ENCODE peak calls at places on chromosomes 12 and 14, in eight cellular contexts. One of them, this sample, is unnamed.

GRCh38 chr12:70722584-70723343 is 85.5 kb upstream of the PTPRB start:
- DNase-seq in GM06990: no peak
- DNase-seq in testis: no peak
- DNase-seq in neural progenitor cell: no peak
- DNase-seq in sigmoid colon: no peak
- DNase-seq in uterus: peak; percentile 37
- DNase-seq in GM23338: no peak
- DNase-seq in psoas muscle: no peak
- DNase-seq in this sample: no peak

GRCh38 chr12:55982319-55982936 is 8.6 kb downstream of the RAB5B start:
- DNase-seq in GM06990: peak; percentile 51
- DNase-seq in sigmoid colon: no peak
- DNase-seq in psoas muscle: no peak
- DNase-seq in neural progenitor cell: no peak
- DNase-seq in GM23338: no peak
- DNase-seq in uterus: no peak
- DNase-seq in testis: peak; percentile 54
- DNase-seq in this sample: no peak

GRCh38 chr12:85182699-85183098 is 97.3 kb upstream of the ALX1 start:
- DNase-seq in GM06990: no peak
- DNase-seq in neural progenitor cell: peak; percentile 21
- DNase-seq in testis: no peak
- DNase-seq in GM23338: peak; percentile 19
- DNase-seq in psoas muscle: no peak
- DNase-seq in sigmoid colon: no peak
- DNase-seq in uterus: no peak
- DNase-seq in this sample: peak; percentile 47

GRCh38 chr12:110577717-110578521 is 5.2 kb downstream of the PPTC7 start:
- DNase-seq in GM23338: no peak
- DNase-seq in uterus: no peak
- DNase-seq in GM06990: peak; percentile 60
- DNase-seq in testis: no peak
- DNase-seq in neural progenitor cell: no peak
- DNase-seq in sigmoid colon: no peak
- DNase-seq in psoas muscle: no peak
- DNase-seq in this sample: no peak

GRCh38 chr12:66493841-66494240 is 185.0 kb downstream of the GRIP1 start:
- DNase-seq in sigmoid colon: no peak
- DNase-seq in neural progenitor cell: no peak
- DNase-seq in testis: no peak
- DNase-seq in GM06990: no peak
- DNase-seq in uterus: no peak
- DNase-seq in psoas muscle: no peak
- DNase-seq in GM23338: no peak
- DNase-seq in this sample: no peak

GRCh38 chr12:118980407-118981014 is 830 bp upstream of the SRRM4 start:
- DNase-seq in neural progenitor cell: peak; percentile 82
- DNase-seq in testis: no peak
- DNase-seq in uterus: no peak
- DNase-seq in psoas muscle: no peak
- DNase-seq in GM06990: no peak
- DNase-seq in sigmoid colon: no peak
- DNase-seq in GM23338: peak; percentile 63
- DNase-seq in this sample: no peak

GRCh38 chr12:26523708-26524150 is 309.3 kb downstream of the ITPR2 start:
- DNase-seq in neural progenitor cell: no peak
- DNase-seq in sigmoid colon: peak; percentile 97
- DNase-seq in testis: peak; percentile 88
- DNase-seq in psoas muscle: peak; percentile 85
- DNase-seq in GM23338: no peak
- DNase-seq in GM06990: no peak
- DNase-seq in uterus: peak; percentile 80
- DNase-seq in this sample: peak; percentile 74

GRCh38 chr14:89828473-89829200 is 125.9 kb downstream of the EFCAB11 start:
- DNase-seq in uterus: no peak
- DNase-seq in GM23338: no peak
- DNase-seq in GM06990: no peak
- DNase-seq in sigmoid colon: no peak
- DNase-seq in neural progenitor cell: no peak
- DNase-seq in psoas muscle: no peak
- DNase-seq in testis: no peak
- DNase-seq in this sample: no peak

GRCh38 chr12:57810450-57810849 is 8.1 kb downstream of the AVIL start:
- DNase-seq in uterus: no peak
- DNase-seq in sigmoid colon: no peak
- DNase-seq in neural progenitor cell: no peak
- DNase-seq in GM23338: no peak
- DNase-seq in psoas muscle: no peak
- DNase-seq in testis: no peak
- DNase-seq in GM06990: no peak
- DNase-seq in this sample: no peak

GRCh38 chr12:29207120-29207519 is 58.0 kb downstream of the FAR2 start:
- DNase-seq in sigmoid colon: no peak
- DNase-seq in GM23338: peak; percentile 37
- DNase-seq in neural progenitor cell: no peak
- DNase-seq in GM06990: no peak
- DNase-seq in uterus: no peak
- DNase-seq in testis: no peak
- DNase-seq in psoas muscle: no peak
- DNase-seq in this sample: no peak

GRCh38 chr12:107007421-107007820 is 20.5 kb upstream of the MTERF2 start:
- DNase-seq in uterus: no peak
- DNase-seq in testis: no peak
- DNase-seq in neural progenitor cell: no peak
- DNase-seq in GM23338: no peak
- DNase-seq in sigmoid colon: no peak
- DNase-seq in psoas muscle: no peak
- DNase-seq in GM06990: no peak
- DNase-seq in this sample: no peak

GRCh38 chr12:58310368-58310767 is 369.0 kb downstream of the ATP23 start:
- DNase-seq in psoas muscle: no peak
- DNase-seq in uterus: no peak
- DNase-seq in GM06990: no peak
- DNase-seq in neural progenitor cell: no peak
- DNase-seq in GM23338: no peak
- DNase-seq in testis: no peak
- DNase-seq in sigmoid colon: no peak
- DNase-seq in this sample: peak; percentile 9

GRCh38 chr14:83632375-83632774 is 1897.6 kb upstream of the FLRT2 start:
- DNase-seq in neural progenitor cell: peak; percentile 3
- DNase-seq in uterus: no peak
- DNase-seq in GM06990: no peak
- DNase-seq in testis: no peak
- DNase-seq in psoas muscle: no peak
- DNase-seq in GM23338: no peak
- DNase-seq in sigmoid colon: no peak
- DNase-seq in this sample: no peak

GRCh38 chr12:91210144-91210543 is 27.5 kb upstream of the DCN start:
- DNase-seq in psoas muscle: no peak
- DNase-seq in testis: no peak
- DNase-seq in uterus: no peak
- DNase-seq in neural progenitor cell: no peak
- DNase-seq in GM23338: no peak
- DNase-seq in sigmoid colon: no peak
- DNase-seq in GM06990: no peak
- DNase-seq in this sample: no peak

GRCh38 chr12:84973026-84973425 is 60.4 kb upstream of the SLC6A15 start:
- DNase-seq in sigmoid colon: no peak
- DNase-seq in testis: no peak
- DNase-seq in GM23338: no peak
- DNase-seq in GM06990: no peak
- DNase-seq in psoas muscle: no peak
- DNase-seq in neural progenitor cell: peak; percentile 12
- DNase-seq in uterus: no peak
- DNase-seq in this sample: no peak

GRCh38 chr14:20659813-20660395 is 18.4 kb upstream of the OR6S1 start:
- DNase-seq in uterus: no peak
- DNase-seq in testis: no peak
- DNase-seq in GM06990: no peak
- DNase-seq in sigmoid colon: no peak
- DNase-seq in psoas muscle: no peak
- DNase-seq in GM23338: peak; percentile 51
- DNase-seq in neural progenitor cell: no peak
- DNase-seq in this sample: no peak

GRCh38 chr14:64812412-64812811 is 67.3 kb downstream of the SPTB start:
- DNase-seq in GM06990: peak; percentile 30
- DNase-seq in psoas muscle: peak; percentile 52
- DNase-seq in neural progenitor cell: peak; percentile 43
- DNase-seq in testis: no peak
- DNase-seq in uterus: no peak
- DNase-seq in sigmoid colon: no peak
- DNase-seq in GM23338: peak; percentile 90
- DNase-seq in this sample: no peak

GRCh38 chr12:55697686-55698085 is 10.0 kb downstream of the ITGA7 start:
- DNase-seq in uterus: peak; percentile 8
- DNase-seq in neural progenitor cell: no peak
- DNase-seq in sigmoid colon: peak; percentile 61
- DNase-seq in testis: no peak
- DNase-seq in psoas muscle: no peak
- DNase-seq in GM06990: no peak
- DNase-seq in GM23338: no peak
- DNase-seq in this sample: no peak

GRCh38 chr12:110314308-110314707 is 33.3 kb downstream of the ATP2A2 start:
- DNase-seq in GM23338: no peak
- DNase-seq in neural progenitor cell: no peak
- DNase-seq in testis: no peak
- DNase-seq in psoas muscle: no peak
- DNase-seq in GM06990: peak; percentile 22
- DNase-seq in uterus: no peak
- DNase-seq in sigmoid colon: no peak
- DNase-seq in this sample: peak; percentile 44

GRCh38 chr14:90301580-90302181 is 30.1 kb downstream of the NRDE2 start:
- DNase-seq in neural progenitor cell: peak; percentile 15
- DNase-seq in testis: no peak
- DNase-seq in sigmoid colon: no peak
- DNase-seq in GM06990: no peak
- DNase-seq in uterus: no peak
- DNase-seq in psoas muscle: no peak
- DNase-seq in GM23338: peak; percentile 33
- DNase-seq in this sample: no peak

GRCh38 chr12:59484575-59484974 is 111.3 kb upstream of the SLC16A7 start:
- DNase-seq in neural progenitor cell: no peak
- DNase-seq in GM23338: no peak
- DNase-seq in psoas muscle: no peak
- DNase-seq in sigmoid colon: no peak
- DNase-seq in testis: no peak
- DNase-seq in GM06990: no peak
- DNase-seq in uterus: no peak
- DNase-seq in this sample: no peak

GRCh38 chr14:54189358-54190354 is 207.2 kb upstream of the CDKN3 start:
- DNase-seq in psoas muscle: no peak
- DNase-seq in sigmoid colon: no peak
- DNase-seq in GM06990: no peak
- DNase-seq in GM23338: no peak
- DNase-seq in testis: no peak
- DNase-seq in uterus: no peak
- DNase-seq in neural progenitor cell: no peak
- DNase-seq in this sample: no peak

DNA sequence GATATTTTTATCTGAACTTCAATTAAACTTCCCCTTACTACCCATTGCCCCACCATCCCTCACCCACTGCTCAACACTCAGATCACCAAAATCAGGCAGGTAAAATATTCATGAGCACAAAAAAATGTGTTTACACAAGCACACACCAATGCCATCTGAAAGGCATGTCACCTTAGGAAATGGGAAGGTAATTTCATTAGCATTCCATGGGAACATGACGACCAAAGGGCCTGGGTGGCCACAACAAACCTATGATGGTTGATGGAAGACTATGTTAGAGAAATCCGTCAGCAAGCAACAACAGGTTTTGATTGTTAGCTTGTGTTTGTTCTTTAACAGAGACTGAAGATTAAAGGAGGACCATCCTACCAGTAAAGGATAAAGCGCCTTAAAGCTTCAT is 97.6 kb downstream of the BCAT1 start:
- DNase-seq in psoas muscle: no peak
- DNase-seq in GM06990: no peak
- DNase-seq in neural progenitor cell: no peak
- DNase-seq in GM23338: no peak
- DNase-seq in testis: no peak
- DNase-seq in uterus: no peak
- DNase-seq in sigmoid colon: no peak
- DNase-seq in this sample: no peak
- H3K36me3 ChIP-seq in psoas muscle: no peaks in the 10 kb centered on the region
- H3K36me3 ChIP-seq in GM06990: no peaks in the 10 kb centered on the region
- H3K36me3 ChIP-seq in neural progenitor cell: peaks cover 9% of the 10 kb centered on the region
- H3K36me3 ChIP-seq in GM23338: peaks cover 4% of the 10 kb centered on the region
- H3K36me3 ChIP-seq in testis: no peaks in the 10 kb centered on the region
- H3K36me3 ChIP-seq in uterus: no peaks in the 10 kb centered on the region
- H3K36me3 ChIP-seq in sigmoid colon: no peaks in the 10 kb centered on the region
- H3K36me3 ChIP-seq in this sample: no peaks in the 10 kb centered on the region

GRCh38 chr12:53502331-53502730 is 1.2 kb downstream of the TARBP2 start:
- DNase-seq in GM23338: no peak
- DNase-seq in neural progenitor cell: no peak
- DNase-seq in GM06990: no peak
- DNase-seq in sigmoid colon: peak; percentile 49
- DNase-seq in uterus: peak; percentile 55
- DNase-seq in psoas muscle: no peak
- DNase-seq in testis: peak; percentile 46
- DNase-seq in this sample: no peak
- H3K4me3 ChIP-seq in GM23338: peak overlapping the region; percentile 68
- H3K4me3 ChIP-seq in neural progenitor cell: peak overlapping the region; percentile 64
- H3K4me3 ChIP-seq in GM06990: peak overlapping the region; percentile 85
- H3K4me3 ChIP-seq in sigmoid colon: no peak overlapping the region
- H3K4me3 ChIP-seq in uterus: peak overlapping the region; percentile 72
- H3K4me3 ChIP-seq in psoas muscle: peak overlapping the region; percentile 85
- H3K4me3 ChIP-seq in testis: no peak overlapping the region
- H3K4me3 ChIP-seq in this sample: no peak overlapping the region

DNA sequence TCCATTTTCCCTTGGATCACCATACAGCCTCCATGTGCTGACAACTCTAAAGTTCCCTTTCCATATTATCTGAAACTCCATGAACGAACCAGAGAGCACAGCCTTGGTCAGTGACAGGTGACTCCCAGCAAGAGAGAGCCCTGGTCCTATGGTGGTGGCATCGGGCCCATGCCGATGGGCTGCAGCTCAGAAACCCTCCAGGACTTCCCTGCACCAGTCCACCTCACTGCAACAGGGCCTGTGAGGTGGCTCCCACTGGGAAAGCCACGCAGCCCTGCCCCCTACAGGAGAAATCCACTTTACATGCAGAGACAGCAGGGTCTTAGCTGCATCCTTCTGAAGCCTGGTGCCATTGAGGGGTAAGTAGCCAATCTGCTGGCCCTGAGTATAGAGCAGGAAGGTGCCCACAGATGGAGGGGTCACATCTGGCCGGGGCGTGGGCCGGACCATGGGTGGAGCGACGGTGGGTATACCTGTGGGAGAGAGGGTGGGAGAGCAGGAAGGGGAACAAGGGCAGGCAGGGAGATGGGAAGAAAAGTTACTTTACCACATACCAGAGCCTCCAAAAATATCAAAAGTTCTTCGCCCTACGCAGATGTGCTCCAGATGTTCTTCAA is 24.7 kb downstream of the RTRAF start:
- DNase-seq in GM06990: no peak
- DNase-seq in uterus: no peak
- DNase-seq in psoas muscle: no peak
- DNase-seq in sigmoid colon: no peak
- DNase-seq in GM23338: peak; percentile 55
- DNase-seq in testis: no peak
- DNase-seq in neural progenitor cell: peak; percentile 33
- DNase-seq in this sample: no peak
- TF ChIP-seq CTCF in GM06990: peak; percentile 53
- TF ChIP-seq CTCF in uterus: no peak
- TF ChIP-seq CTCF in psoas muscle: no peak
- TF ChIP-seq CTCF in sigmoid colon: no peak
- TF ChIP-seq CTCF in GM23338: peak; percentile 56
- TF ChIP-seq CTCF in testis: no peak
- TF ChIP-seq CTCF in neural progenitor cell: peak; percentile 50
- TF ChIP-seq CTCF in this sample: peak; percentile 26

GRCh38 chr12:6567112-6567680 is 895 bp downstream of the NOP2 start:
- DNase-seq in GM23338: no peak
- DNase-seq in testis: peak; percentile 36
- DNase-seq in GM06990: no peak
- DNase-seq in psoas muscle: no peak
- DNase-seq in neural progenitor cell: no peak
- DNase-seq in uterus: no peak
- DNase-seq in sigmoid colon: no peak
- DNase-seq in this sample: no peak
- H3K36me3 ChIP-seq in GM23338: peaks cover 57% of the 10 kb centered on the region
- H3K36me3 ChIP-seq in testis: no peaks in the 10 kb centered on the region
- H3K36me3 ChIP-seq in GM06990: peaks cover 31% of the 10 kb centered on the region
- H3K36me3 ChIP-seq in psoas muscle: peaks cover 76% of the 10 kb centered on the region
- H3K36me3 ChIP-seq in neural progenitor cell: peaks cover 5% of the 10 kb centered on the region
- H3K36me3 ChIP-seq in uterus: no peaks in the 10 kb centered on the region
- H3K36me3 ChIP-seq in sigmoid colon: peaks cover 65% of the 10 kb centered on the region
- H3K36me3 ChIP-seq in this sample: peaks cover 18% of the 10 kb centered on the region